ENCODE peak calls at places on chromosomes 5 and 9, in eight cellular contexts. H is BE2C, O is HCT116, M is PC-9, C is uterus, N is WERI-Rb-1, V is mammary epithelial cell, E is left ventricle myocardium inferior. B is an unnamed sample.

GRCh38 chr5:10513501-10514442 is 50.1 kb upstream of the ANKRD33B start:
- DNase-seq in H (no peak), O (no peak), M (peak; percentile 95), C (no peak), N (peak; percentile 83), V (no peak), E (no peak), B (peak; percentile 69)

GRCh38 chr5:154189256-154189818 is 1.2 kb upstream of the GALNT10 start:
- DNase-seq in H (no peak), O (no peak), M (peak; percentile 22), C (no peak), N (no peak), V (no peak), E (peak; percentile 18), B (no peak)

GRCh38 chr5:175002128-175002527 is 277.7 kb downstream of the MSX2 start:
- DNase-seq in H (no peak), O (no peak), M (no peak), C (no peak), N (no peak), V (no peak), E (no peak), B (no peak)

GRCh38 chr9:122056484-122056883 is 36.6 kb downstream of the TTLL11 start:
- DNase-seq in H (no peak), O (no peak), M (no peak), C (no peak), N (no peak), V (peak; percentile 21), E (no peak), B (no peak)

GRCh38 chr5:90381213-90381929 is 28.2 kb downstream of the CETN3 start:
- DNase-seq in H (no peak), O (no peak), M (peak; percentile 74), C (no peak), N (no peak), V (no peak), E (no peak), B (no peak)

GRCh38 chr5:173765030-173765644 is 123.0 kb upstream of the CPEB4 start:
- DNase-seq in H (no peak), O (no peak), M (no peak), C (no peak), N (no peak), V (no peak), E (no peak), B (no peak)

GRCh38 chr9:115118471-115119156 is 657 bp upstream of the TNC start:
- DNase-seq in H (no peak), O (peak; percentile 50), M (peak; percentile 91), C (peak; percentile 81), N (peak; percentile 96), V (peak; percentile 94), E (peak; percentile 20), B (peak; percentile 86)

GRCh38 chr9:127783111-127783621 is 2.7 kb upstream of the CDK9 start:
- DNase-seq in H (no peak), O (no peak), M (no peak), C (no peak), N (no peak), V (no peak), E (peak; percentile 51), B (no peak)

GRCh38 chr9:110029422-110029814 is 178.5 kb downstream of the C9orf152 start:
- DNase-seq in H (no peak), O (no peak), M (peak; percentile 91), C (peak; percentile 37), N (no peak), V (peak; percentile 80), E (no peak), B (peak; percentile 91)

GRCh38 chr5:31165729-31166128 is 27.8 kb upstream of the CDH6 start:
- DNase-seq in H (no peak), O (no peak), M (no peak), C (no peak), N (no peak), V (no peak), E (no peak), B (peak; percentile 8)

GRCh38 chr9:114003756-114004155 is 74.3 kb downstream of the AMBP start:
- DNase-seq in H (no peak), O (no peak), M (no peak), C (peak; percentile 3), N (peak; percentile 5), V (no peak), E (no peak), B (no peak)

GRCh38 chr9:111375817-111376564 is 46.0 kb upstream of the OR2K2 start:
- DNase-seq in H (no peak), O (no peak), M (peak; percentile 69), C (no peak), N (no peak), V (peak; percentile 48), E (no peak), B (no peak)

GRCh38 chr9:132673355-132673754 is 3.1 kb downstream of the GTF3C4 start:
- DNase-seq in H (no peak), O (no peak), M (peak; percentile 45), C (no peak), N (peak; percentile 31), V (peak; percentile 60), E (no peak), B (peak; percentile 57)

GRCh38 chr5:119273391-119273839 is 82.4 kb upstream of the TNFAIP8 start:
- DNase-seq in H (no peak), O (no peak), M (no peak), C (no peak), N (no peak), V (no peak), E (peak; percentile 26), B (no peak)

GRCh38 chr9:29213374-29214161 is 1640.3 kb upstream of the C9orf72 start:
- DNase-seq in H (peak; percentile 54), O (no peak), M (no peak), C (no peak), N (peak; percentile 57), V (peak; percentile 69), E (no peak), B (no peak)

GRCh38 chr5:171872666-171873065 is 87.0 kb downstream of the SMIM23 start:
- DNase-seq in H (no peak), O (no peak), M (no peak), C (no peak), N (no peak), V (no peak), E (no peak), B (peak; percentile 10)

GRCh38 chr9:127805620-127806019 is 2.9 kb downstream of the FPGS start:
- DNase-seq in H (peak; percentile 75), O (peak; percentile 47), M (no peak), C (no peak), N (peak; percentile 86), V (no peak), E (no peak), B (no peak)

GRCh38 chr9:27423919-27424710 is 100.0 kb upstream of the IFNK start:
- DNase-seq in H (no peak), O (no peak), M (no peak), C (no peak), N (no peak), V (peak; percentile 47), E (no peak), B (no peak)

GRCh38 chr5:127275641-127276193 is 14.9 kb upstream of the MEGF10 start:
- DNase-seq in H (no peak), O (no peak), M (no peak), C (no peak), N (no peak), V (no peak), E (no peak), B (no peak)

GRCh38 chr5:1185038-1185651 is 16.2 kb upstream of the SLC6A19 start:
- DNase-seq in H (no peak), O (no peak), M (no peak), C (no peak), N (no peak), V (no peak), E (peak; percentile 7), B (no peak)

GRCh38 chr5:1182633-1183423 is 18.6 kb upstream of the SLC6A19 start:
- DNase-seq in H (peak; percentile 13), O (no peak), M (no peak), C (no peak), N (no peak), V (no peak), E (peak; percentile 17), B (no peak)

GRCh38 chr5:1183424-1184162 is 17.8 kb upstream of the SLC6A19 start:
- DNase-seq in H (no peak), O (no peak), M (no peak), C (no peak), N (no peak), V (no peak), E (peak; percentile 7), B (no peak)

GRCh38 chr5:1184481-1184880 is 16.9 kb upstream of the SLC6A19 start:
- DNase-seq in H (peak; percentile 4), O (no peak), M (no peak), C (no peak), N (no peak), V (no peak), E (peak; percentile 8), B (no peak)

GRCh38 chr5:1184163-1184470 is 17.3 kb upstream of the SLC6A19 start:
- DNase-seq in H (peak; percentile 7), O (no peak), M (no peak), C (no peak), N (no peak), V (no peak), E (no peak), B (no peak)
- H3K4me3 ChIP-seq in H (no peak overlapping the region), O (no peak overlapping the region), M (no peak overlapping the region), C (no peak overlapping the region), N (no peak overlapping the region), V (no peak overlapping the region), E (no peak overlapping the region), B (no peak overlapping the region)

DNA sequence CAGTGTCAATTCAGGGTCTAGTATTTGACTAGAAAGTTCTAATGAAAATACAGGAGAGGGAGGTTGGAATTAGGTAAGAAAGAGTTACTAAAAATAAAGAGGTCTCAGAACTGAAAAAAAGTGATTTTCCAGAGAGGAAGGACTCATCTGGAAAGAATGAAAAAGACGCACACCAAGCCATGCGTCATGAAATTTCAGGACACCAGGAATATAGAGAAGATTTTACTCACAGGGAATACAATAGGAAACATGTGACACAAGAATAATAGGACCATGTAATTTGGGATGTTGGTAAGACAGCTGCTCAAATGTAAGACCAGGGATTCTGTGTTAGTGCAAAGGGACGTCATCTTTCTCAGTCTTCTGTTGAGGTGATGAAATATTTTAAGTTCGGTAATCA is 224.7 kb downstream of the GDNF start:
- DNase-seq in H (no peak), O (no peak), M (no peak), C (no peak), N (no peak), V (no peak), E (no peak), B (peak; percentile 83)
- TF ChIP-seq CTCF in H (no peak), O (no peak), M (no peak), C (no peak), N (no peak), V (no peak), E (no peak), B (no peak)

DNA sequence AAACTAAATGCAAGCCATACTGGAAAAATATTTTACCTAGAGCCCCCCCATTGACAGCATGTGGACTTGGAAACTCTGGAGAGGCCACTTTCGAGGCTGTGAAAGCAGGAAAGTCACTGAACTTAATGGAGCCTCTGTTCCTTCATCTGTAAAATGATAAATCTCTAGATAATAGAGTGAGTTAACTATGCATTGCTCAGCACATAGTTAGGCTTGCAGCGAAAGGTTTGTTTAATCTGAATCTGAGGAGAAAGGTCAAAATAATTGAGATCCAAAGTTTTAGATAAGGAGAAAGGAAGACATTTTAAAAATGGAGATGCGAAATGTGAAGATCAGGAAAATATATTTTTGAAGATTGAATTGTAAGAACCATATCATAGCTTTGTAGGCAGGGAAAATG is 4.6 kb downstream of the PCSK5 start:
- DNase-seq in H (no peak), O (no peak), M (no peak), C (no peak), N (no peak), V (no peak), E (no peak), B (no peak)
- H3K27me3 ChIP-seq in H (peaks cover 61% of the 10 kb centered on the region), O (no peaks in the 10 kb centered on the region), M (no peaks in the 10 kb centered on the region), C (no peaks in the 10 kb centered on the region), N (peaks cover 18% of the 10 kb centered on the region), V (no peaks in the 10 kb centered on the region), E (no peaks in the 10 kb centered on the region), B (no peaks in the 10 kb centered on the region)

GRCh38 chr9:129569506-129570449 is 51.1 kb downstream of the C9orf50 start:
- DNase-seq in H (no peak), O (peak; percentile 81), M (peak; percentile 56), C (no peak), N (peak; percentile 82), V (no peak), E (no peak), B (no peak)
- H3K4me3 ChIP-seq in H (no peak overlapping the region), O (peak overlapping the region; percentile 72), M (peak overlapping the region; percentile 1), C (no peak overlapping the region), N (peak overlapping the region; percentile 41), V (no peak overlapping the region), E (peak overlapping the region; percentile 70), B (no peak overlapping the region)

B was measured in brain microvascular endothelial cell.